ENCODE peak calls at places on chromosomes 3 and 15, in eight cellular contexts. E, H, W, D, U, J, A and K are unnamed samples.
A peak's percentile ranks its signal among the peaks of the same experiment; 100 is the strongest.

GRCh38 chr3:196971094-196971698 is 2.6 kb upstream of the PIGZ start:
- DNase-seq in W (no peak), H (no peak), D (no peak), U (peak; percentile 58), A (no peak), J (no peak), E (no peak), K (no peak)

GRCh38 chr3:59573911-59574310 is 524.1 kb upstream of the CFAP20DC start:
- DNase-seq in J (peak; percentile 73), H (peak; percentile 88), U (no peak), W (no peak), D (no peak), E (peak; percentile 22), A (peak; percentile 60), K (no peak)

GRCh38 chr3:29410200-29410599 is 129.3 kb downstream of the RBMS3 start:
- DNase-seq in U (no peak), W (no peak), H (no peak), D (no peak), E (no peak), A (no peak), J (no peak), K (no peak)

GRCh38 chr3:152267831-152268500 is 763 bp upstream of the MBNL1 start:
- DNase-seq in D (no peak), J (no peak), E (no peak), A (no peak), W (no peak), U (no peak), H (peak; percentile 42), K (no peak)

GRCh38 chr3:37064747-37065146 is 71.4 kb downstream of the MLH1 start:
- DNase-seq in D (no peak), U (no peak), J (no peak), H (no peak), W (no peak), A (no peak), E (no peak), K (no peak)

GRCh38 chr15:51931638-51932037 is 39.9 kb downstream of the LEO1 start:
- DNase-seq in A (no peak), D (no peak), J (no peak), W (no peak), U (no peak), E (no peak), H (peak; percentile 9), K (no peak)

GRCh38 chr15:47196057-47196456 is 521.2 kb upstream of the SEMA6D start:
- DNase-seq in A (peak; percentile 82), E (peak; percentile 66), H (peak; percentile 90), W (peak; percentile 64), D (peak; percentile 94), U (peak; percentile 93), J (peak; percentile 73), K (peak; percentile 34)

GRCh38 chr3:27596334-27596841 is 112.2 kb upstream of the SLC4A7 start:
- DNase-seq in H (peak; percentile 68), D (no peak), J (no peak), A (peak; percentile 22), W (no peak), E (peak; percentile 33), U (no peak), K (no peak)

GRCh38 chr15:81548350-81549116 is 174.5 kb upstream of the TMC3 start:
- DNase-seq in H (peak; percentile 56), U (no peak), J (no peak), D (no peak), E (no peak), W (no peak), A (no peak), K (no peak)

GRCh38 chr3:31661993-31662392 is 129.3 kb downstream of the STT3B start:
- DNase-seq in A (no peak), D (no peak), U (peak; percentile 23), E (no peak), J (no peak), W (no peak), H (no peak), K (no peak)

GRCh38 chr3:30112904-30113484 is 493.4 kb upstream of the TGFBR2 start:
- DNase-seq in H (peak; percentile 81), J (no peak), D (no peak), U (no peak), E (peak; percentile 54), W (no peak), A (peak; percentile 11), K (peak; percentile 54)

GRCh38 chr3:105429034-105429762 is 62.5 kb downstream of the ALCAM start:
- DNase-seq in A (no peak), D (no peak), W (no peak), J (no peak), U (no peak), E (peak; percentile 14), H (no peak), K (no peak)

GRCh38 chr15:43876872-43877271 is 50.1 kb downstream of the WDR76 start:
- DNase-seq in H (no peak), W (no peak), A (no peak), U (peak; percentile 57), D (no peak), J (no peak), E (no peak), K (no peak)

GRCh38 chr3:29914861-29915524 is 634.1 kb downstream of the RBMS3 start:
- DNase-seq in A (no peak), W (no peak), J (no peak), U (no peak), D (no peak), E (no peak), H (peak; percentile 72), K (no peak)

GRCh38 chr3:126407412-126408044 is 12.8 kb downstream of the CFAP100 start:
- DNase-seq in J (no peak), E (no peak), W (no peak), H (no peak), D (no peak), A (no peak), U (peak; percentile 70), K (no peak)

GRCh38 chr3:24812116-24812515 is 317.5 kb upstream of the THRB start:
- DNase-seq in D (no peak), U (no peak), H (no peak), E (no peak), A (no peak), J (no peak), W (no peak), K (no peak)

DNA sequence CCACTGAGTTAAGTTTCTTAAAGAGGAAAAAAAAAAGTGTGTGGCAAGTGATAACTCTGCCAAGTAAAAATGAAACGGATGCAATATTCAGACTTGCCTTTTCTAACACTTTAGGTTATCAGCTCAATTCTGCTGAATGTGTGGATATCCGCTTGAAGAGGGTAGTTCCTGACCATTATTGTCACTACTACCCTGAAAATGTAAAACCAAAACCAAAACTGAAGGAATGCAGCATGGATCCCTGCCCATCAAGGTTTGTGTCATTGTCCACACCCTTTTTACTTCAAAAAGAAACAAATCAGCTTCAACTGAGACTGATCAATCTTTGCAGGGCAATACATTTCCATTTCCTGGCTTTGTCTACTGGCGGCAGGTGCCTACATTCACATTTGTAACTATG is 236.1 kb downstream of the ADAMTSL3 start:
- DNase-seq in A (no peak), J (no peak), D (no peak), H (no peak), W (no peak), E (no peak), U (no peak), K (no peak)
- H3K4me3 ChIP-seq in A (no peak overlapping the region), J (no peak overlapping the region), D (no peak overlapping the region), H (no peak overlapping the region), W (no peak overlapping the region), E (no peak overlapping the region), U (no peak overlapping the region), K (no peak overlapping the region)

DNA sequence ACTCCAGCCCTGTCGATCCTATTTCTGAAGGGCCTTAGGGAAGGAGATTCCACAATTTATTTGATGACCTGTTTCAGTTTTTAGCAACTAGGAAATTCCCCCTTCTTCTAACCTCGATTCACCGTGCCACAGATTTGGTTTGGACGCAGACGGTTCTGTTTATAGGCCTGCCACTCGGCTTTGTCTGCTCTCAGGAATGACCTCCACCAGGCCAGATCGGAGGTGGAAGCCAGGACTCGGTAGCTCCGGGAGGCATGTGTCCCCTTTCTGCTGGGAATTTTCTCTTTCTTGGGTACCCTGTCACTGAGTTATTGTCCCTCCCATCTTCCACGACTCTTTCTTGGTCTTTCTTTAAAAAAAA is 85.5 kb upstream of the ETV5 start:
- DNase-seq in W (no peak), E (no peak), U (no peak), D (no peak), H (no peak), A (no peak), J (no peak), K (no peak)
- H3K4me3 ChIP-seq in W (no peak overlapping the region), E (no peak overlapping the region), U (no peak overlapping the region), D (peak overlapping the region; percentile 75), H (no peak overlapping the region), A (no peak overlapping the region), J (no peak overlapping the region), K (no peak overlapping the region)

GRCh38 chr3:161413127-161413854 is 42.0 kb upstream of the SPTSSB start:
- DNase-seq in E (no peak), U (peak; percentile 87), A (peak; percentile 34), J (no peak), D (no peak), W (no peak), H (peak; percentile 72), K (no peak)

GRCh38 chr3:161412117-161412516 is 40.8 kb upstream of the SPTSSB start:
- DNase-seq in E (peak; percentile 65), W (no peak), H (no peak), J (no peak), D (no peak), A (no peak), U (no peak), K (no peak)

GRCh38 chr3:161413855-161414210 is 42.5 kb upstream of the SPTSSB start:
- DNase-seq in U (no peak), J (no peak), E (no peak), D (no peak), A (no peak), W (no peak), H (no peak), K (no peak)

GRCh38 chr3:161414907-161415306 is 43.6 kb upstream of the SPTSSB start:
- DNase-seq in H (no peak), A (no peak), E (no peak), U (no peak), D (no peak), W (no peak), J (no peak), K (no peak)

DNA sequence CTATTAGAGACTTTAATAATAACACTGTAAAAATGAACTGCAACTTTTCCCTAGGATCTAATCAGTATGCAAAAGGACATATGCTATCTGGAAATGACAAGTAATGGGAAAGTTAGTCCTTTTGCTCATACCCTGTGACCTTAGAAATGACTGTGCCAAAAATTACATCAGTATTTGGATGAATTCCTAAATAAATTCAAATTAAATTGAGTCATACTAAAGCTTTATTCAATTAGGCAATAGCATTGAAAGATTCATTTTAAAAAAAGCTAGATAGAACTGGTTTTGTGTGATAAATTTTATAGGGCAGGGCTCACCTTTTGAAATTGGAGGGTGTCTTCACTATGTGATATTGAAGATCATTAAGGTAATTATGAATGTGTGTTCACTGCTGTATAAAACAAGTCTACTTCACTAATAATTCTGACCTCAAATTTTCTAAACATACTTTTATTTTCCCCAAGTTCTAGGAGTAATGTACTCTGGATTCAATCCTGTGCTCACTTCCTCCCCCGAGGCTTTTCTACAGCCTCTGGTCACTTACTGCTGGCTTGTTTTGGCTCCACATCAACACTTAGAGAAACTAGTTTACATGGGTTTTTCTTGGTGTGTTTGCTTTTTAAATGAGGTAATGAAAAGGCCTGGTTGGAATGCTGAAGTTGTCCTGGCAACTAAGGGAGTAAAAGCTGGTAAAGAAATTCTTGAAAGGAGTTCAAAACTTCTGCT is 44.4 kb upstream of the SPTSSB start:
- DNase-seq in J (peak; percentile 57), H (peak; percentile 85), E (peak; percentile 62), A (peak; percentile 86), D (no peak), U (no peak), W (no peak), K (no peak)
- H3K4me3 ChIP-seq in J (no peak overlapping the region), H (no peak overlapping the region), E (no peak overlapping the region), A (no peak overlapping the region), D (no peak overlapping the region), U (no peak overlapping the region), W (no peak overlapping the region), K (no peak overlapping the region)

GRCh38 chr3:11195721-11196332 is 41.5 kb downstream of the HRH1 start:
- DNase-seq in E (no peak), A (peak; percentile 42), U (no peak), H (peak; percentile 81), D (peak; percentile 68), J (no peak), W (no peak), K (no peak)
- H3K4me3 ChIP-seq in E (no peak overlapping the region), A (peak overlapping the region; percentile 9), U (no peak overlapping the region), H (peak overlapping the region; percentile 42), D (no peak overlapping the region), J (no peak overlapping the region), W (no peak overlapping the region), K (no peak overlapping the region)